ENCODE peak calls at places on chromosome X, in four cellular contexts. P is aorta, U is MM.1S, M is ovary. A is an unnamed sample. For H3K36me3, the result is how much of the 10 kb centered on the place peaks cover.

GRCh38 chrX:36383491-36383890 is 464.0 kb downstream of the CFAP47 start:
- DNase-seq in P (no peak), U (no peak), M (no peak), A (no peak)

GRCh38 chrX:107541244-107541643 is 87.1 kb upstream of the PRPS1 start:
- DNase-seq in P (no peak), U (peak), M (no peak), A (no peak)

GRCh38 chrX:69116077-69116476 is 49.2 kb downstream of the PJA1 start:
- DNase-seq in P (no peak), U (no peak), M (no peak), A (no peak)

GRCh38 chrX:39133971-39134370 is 332.7 kb downstream of the MID1IP1 start:
- DNase-seq in P (no peak), U (peak), M (no peak), A (peak)

GRCh38 chrX:63250253-63250868 is 100.8 kb downstream of the SPIN4 start:
- DNase-seq in P (no peak), U (peak), M (no peak), A (peak)

GRCh38 chrX:48972214-48973164 is 845 bp upstream of the KCND1 start:
- DNase-seq in P (peak), U (peak), M (no peak), A (peak)

GRCh38 chrX:77668391-77669237 is 117.4 kb downstream of the ATRX start:
- DNase-seq in P (no peak), U (no peak), M (no peak), A (no peak)

GRCh38 chrX:32788936-32789335 is 422.4 kb downstream of the DMD start:
- DNase-seq in P (no peak), U (no peak), M (no peak), A (no peak)

GRCh38 chrX:130120746-130121504 is 10.6 kb upstream of the ELF4 start:
- DNase-seq in P (peak), U (peak), M (peak), A (peak)

GRCh38 chrX:72243472-72243871 is 4.6 kb upstream of the ERCC6L start:
- DNase-seq in P (no peak), U (no peak), M (no peak), A (peak)

GRCh38 chrX:1316527-1316926 is 20.1 kb upstream of the IL3RA start:
- DNase-seq in P (peak), U (no peak), M (no peak), A (no peak)

GRCh38 chrX:48685416-48685815 is 1.8 kb downstream of the WAS start:
- DNase-seq in P (no peak), U (no peak), M (no peak), A (no peak)

GRCh38 chrX:38260231-38260630 is 39.6 kb upstream of the SRPX start:
- DNase-seq in P (no peak), U (no peak), M (no peak), A (peak)

GRCh38 chrX:43718081-43718480 is 62.0 kb downstream of the MAOA start:
- DNase-seq in P (no peak), U (no peak), M (no peak), A (no peak)

GRCh38 chrX:15696516-15696915 is 31.9 kb upstream of the CLTRN start:
- DNase-seq in P (no peak), U (no peak), M (no peak), A (no peak)

DNA sequence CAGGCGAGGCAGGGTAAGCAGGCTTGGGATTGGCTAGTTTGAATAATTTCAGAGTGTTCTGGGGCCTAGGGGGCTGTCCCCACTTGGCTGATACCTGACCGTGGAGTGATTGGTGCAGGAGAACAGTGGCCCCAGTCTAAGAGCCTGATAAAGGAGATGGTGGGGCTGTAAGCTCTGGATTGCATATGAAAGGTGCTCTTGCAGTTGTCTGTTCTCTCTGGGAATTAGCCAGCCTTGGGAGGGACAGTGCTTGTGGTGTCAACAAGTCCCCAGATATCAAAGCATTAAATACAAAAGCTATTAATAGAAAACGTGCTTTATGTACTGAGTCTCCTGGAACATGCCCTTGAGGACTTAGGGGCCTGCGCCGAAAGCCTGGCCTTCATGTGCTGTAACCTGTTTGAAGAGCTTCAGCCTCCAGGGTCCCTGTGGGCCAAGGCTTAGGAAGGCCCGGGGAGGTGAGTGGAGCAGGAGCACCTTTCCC is 30.4 kb upstream of the CLTRN start:
- DNase-seq in P (no peak), U (no peak), M (no peak), A (no peak)
- H3K36me3 ChIP-seq in P (under half), U (under half), M (under half), A (under half)

GRCh38 chrX:13755254-13755653 is 20.7 kb downstream of the OFD1 start:
- DNase-seq in P (no peak), U (no peak), M (no peak), A (no peak)

GRCh38 chrX:13752646-13753045 is 18.1 kb downstream of the OFD1 start:
- DNase-seq in P (no peak), U (peak), M (no peak), A (peak)

GRCh38 chrX:13754765-13755164 is 20.2 kb downstream of the OFD1 start:
- DNase-seq in P (no peak), U (no peak), M (no peak), A (no peak)

GRCh38 chrX:13759152-13759718 is 24.7 kb downstream of the OFD1 start:
- DNase-seq in P (no peak), U (no peak), M (no peak), A (peak)

DNA sequence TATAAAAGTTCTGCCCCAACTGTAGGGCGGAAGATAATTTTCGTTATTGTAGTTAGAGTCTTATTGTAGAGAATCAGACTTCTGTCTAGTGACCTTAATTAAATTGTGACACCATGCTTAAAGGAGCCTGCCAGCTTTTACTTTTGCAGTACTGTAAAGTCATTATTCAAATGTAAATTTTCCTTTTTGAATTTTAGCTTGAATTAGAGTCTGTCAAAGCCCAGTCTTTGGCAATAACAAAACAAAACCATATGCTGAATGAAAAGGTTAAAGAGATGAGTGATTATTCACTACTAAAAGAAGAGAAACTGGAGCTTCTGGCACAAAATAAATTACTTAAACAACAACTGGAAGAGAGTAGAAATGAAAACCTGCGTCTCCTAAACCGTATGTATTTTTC is 21.8 kb downstream of the OFD1 start:
- DNase-seq in P (no peak), U (no peak), M (no peak), A (no peak)
- H3K36me3 ChIP-seq in P (under half), U (under half), M (under half), A (under half)

GRCh38 chrX:4851534-4851933 is 1138.1 kb upstream of the PRKX start:
- DNase-seq in P (no peak), U (no peak), M (no peak), A (no peak)
- H3K36me3 ChIP-seq in P (under half), U (under half), M (under half), A (under half)

GRCh38 chrX:47215291-47215900 is 3.1 kb upstream of the CDK16 start:
- DNase-seq in P (no peak), U (no peak), M (no peak), A (no peak)

GRCh38 chrX:47216393-47216925 is 2.0 kb upstream of the CDK16 start:
- DNase-seq in P (no peak), U (no peak), M (no peak), A (no peak)

GRCh38 chrX:47212381-47213293 is 5.8 kb upstream of the CDK16 start:
- DNase-seq in P (no peak), U (no peak), M (no peak), A (no peak)

GRCh38 chrX:47217121-47217851 is 1.2 kb upstream of the CDK16 start:
- DNase-seq in P (no peak), U (no peak), M (no peak), A (peak)

DNA sequence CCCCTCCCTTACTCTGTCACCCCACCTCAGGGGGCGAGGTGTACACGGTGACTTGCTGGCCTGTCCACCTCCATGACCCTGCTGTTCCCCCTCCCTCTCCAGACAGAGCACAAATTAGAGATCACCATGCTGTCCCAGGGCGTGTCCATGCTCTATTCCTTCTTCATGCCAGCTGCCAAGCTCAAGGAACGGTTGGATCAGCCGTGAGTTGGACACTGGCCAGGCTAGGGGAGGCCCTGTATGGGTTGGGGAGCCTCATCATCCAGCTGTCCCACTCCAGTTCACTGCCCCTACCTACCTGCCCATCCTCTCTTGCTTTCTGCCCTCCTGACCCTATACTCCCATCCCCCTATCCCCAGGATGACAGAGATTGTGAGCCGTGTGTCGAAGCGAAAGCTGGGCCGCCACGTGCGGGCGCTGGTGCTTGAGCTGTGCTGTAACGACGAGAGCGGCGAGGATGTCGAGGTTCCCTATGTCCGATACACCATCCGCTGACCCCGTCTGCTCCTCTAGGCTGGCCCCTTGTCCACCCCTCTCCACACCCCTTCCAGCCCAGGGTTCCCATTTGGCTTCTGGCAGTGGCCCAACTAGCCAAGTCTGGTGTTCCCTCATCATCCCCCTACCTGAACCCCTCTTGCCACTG is 3.9 kb upstream of the CDK16 start:
- DNase-seq in P (no peak), U (no peak), M (no peak), A (no peak)
- H3K36me3 ChIP-seq in P (under half), U (under half), M (under half), A (under half)

DNA sequence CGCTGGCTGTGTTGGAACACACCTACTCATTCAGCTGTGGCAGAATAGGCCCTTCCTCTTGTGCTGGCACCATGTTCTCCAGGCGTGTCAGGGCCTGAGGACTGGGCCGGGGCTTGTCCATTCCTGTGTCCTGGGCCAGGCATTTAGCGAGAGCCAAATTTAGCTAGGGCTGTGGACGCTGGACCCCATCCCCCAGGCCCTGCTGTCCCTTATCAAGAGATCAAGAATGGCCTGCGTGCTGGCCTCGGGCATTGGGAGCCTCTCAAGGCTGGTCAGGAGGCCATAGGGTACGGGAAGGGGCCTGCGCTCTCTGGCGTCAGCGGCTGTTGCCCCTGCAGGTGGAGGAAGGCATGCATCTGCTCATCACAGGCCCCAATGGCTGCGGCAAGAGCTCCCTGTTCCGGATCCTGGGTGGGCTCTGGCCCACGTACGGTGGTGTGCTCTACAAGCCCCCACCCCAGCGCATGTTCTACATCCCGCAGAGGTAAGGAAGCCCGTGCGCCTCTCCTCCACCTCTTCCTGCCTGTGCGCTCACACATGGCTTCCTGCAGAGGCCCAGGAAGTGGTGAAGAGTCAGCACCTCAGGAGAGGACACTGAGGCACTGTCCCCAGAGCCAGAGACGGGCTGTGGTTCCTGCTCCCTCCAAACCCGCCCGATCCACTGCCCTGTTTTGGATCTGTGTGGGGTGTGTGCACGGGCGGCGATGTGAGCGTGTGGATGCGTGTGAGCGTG is 15.3 kb downstream of the ABCD1 start:
- DNase-seq in P (no peak), U (no peak), M (no peak), A (no peak)
- H3K36me3 ChIP-seq in P (under half), U (under half), M (under half), A (under half)

GRCh38 chrX:52416816-52417215 is 48.0 kb downstream of the XAGE2 start:
- DNase-seq in P (no peak), U (no peak), M (no peak), A (no peak)
- H3K36me3 ChIP-seq in P (under half), U (under half), M (under half), A (under half)

GRCh38 chrX:53583571-53583970 is 102.9 kb downstream of the HUWE1 start:
- DNase-seq in P (no peak), U (no peak), M (no peak), A (peak)

GRCh38 chrX:53580742-53581504 is 105.6 kb downstream of the HUWE1 start:
- DNase-seq in P (no peak), U (no peak), M (no peak), A (no peak)

GRCh38 chrX:53587795-53588194 is 98.7 kb downstream of the HUWE1 start:
- DNase-seq in P (no peak), U (no peak), M (no peak), A (no peak)

DNA sequence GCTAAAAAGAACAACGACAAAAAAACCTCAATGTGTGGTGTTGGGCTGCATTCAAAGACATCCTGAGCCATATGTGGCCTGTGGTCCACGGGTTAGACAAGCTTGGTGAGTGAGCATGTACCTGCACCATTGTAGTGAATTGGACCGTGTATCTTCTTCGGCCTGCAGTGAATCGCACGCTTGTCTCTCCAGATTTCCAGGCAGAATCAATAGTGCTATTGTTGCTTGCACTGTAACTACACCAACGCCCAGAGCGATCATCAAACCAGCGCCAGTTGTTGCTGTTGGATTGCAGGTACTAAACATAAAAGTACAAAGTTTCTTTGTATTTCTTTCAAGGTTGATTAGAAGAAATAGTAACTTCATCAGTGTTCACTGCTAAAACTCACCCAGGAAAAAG is 101.6 kb downstream of the HUWE1 start:
- DNase-seq in P (no peak), U (no peak), M (no peak), A (no peak)
- H3K36me3 ChIP-seq in P (under half), U (under half), M (under half), A (half or more)

A was measured in Karpas-422.